ENCODE peak calls at places on chromosomes 2 and 18, in seven cellular contexts. Y is breast epithelium, U is A549, S is body of pancreas, T is heart left ventricle, C is sigmoid colon, I is transverse colon. J is an unnamed sample.

GRCh38 chr18:34942975-34943374 is 98.2 kb upstream of the MAPRE2 start:
- DNase-seq in Y (no peak), U (peak), S (peak), T (no peak), C (no peak), I (peak), J (no peak)

GRCh38 chr18:2223859-2224258 is 347.4 kb downstream of the METTL4 start:
- DNase-seq in Y (no peak), U (peak), S (peak), T (no peak), C (no peak), I (no peak), J (no peak)

GRCh38 chr2:152549428-152549827 is 167.8 kb downstream of the PRPF40A start:
- DNase-seq in Y (no peak), U (no peak), S (no peak), T (no peak), C (no peak), I (no peak), J (no peak)

GRCh38 chr2:205682239-205683021 is at the start of gene NRP2:
- DNase-seq in Y (no peak), U (peak), S (peak), T (peak), C (peak), I (peak), J (peak)

GRCh38 chr2:17979707-17980106 is 101.2 kb downstream of the KCNS3 start:
- DNase-seq in Y (no peak), U (no peak), S (no peak), T (no peak), C (no peak), I (no peak), J (no peak)

GRCh38 chr2:219831957-219832356 is 204.5 kb downstream of the SLC4A3 start:
- DNase-seq in Y (no peak), U (no peak), S (no peak), T (no peak), C (no peak), I (no peak), J (no peak)

GRCh38 chr2:203808041-203808750 is 59.4 kb upstream of the CTLA4 start:
- DNase-seq in Y (no peak), U (no peak), S (no peak), T (no peak), C (no peak), I (no peak), J (no peak)

GRCh38 chr2:185807351-185807750 is 68.7 kb downstream of the FSIP2 start:
- DNase-seq in Y (no peak), U (no peak), S (no peak), T (no peak), C (no peak), I (no peak), J (no peak)

GRCh38 chr2:235494716-235495372 is 1.0 kb downstream of the AGAP1 start:
- DNase-seq in Y (no peak), U (peak), S (peak), T (peak), C (peak), I (peak), J (no peak)

GRCh38 chr2:40369619-40370397 is 82.1 kb downstream of the SLC8A1 start:
- DNase-seq in Y (no peak), U (no peak), S (no peak), T (no peak), C (no peak), I (no peak), J (no peak)

GRCh38 chr18:3029215-3029972 is 16.4 kb upstream of the LPIN2 start:
- DNase-seq in Y (no peak), U (no peak), S (no peak), T (no peak), C (no peak), I (peak), J (peak)

GRCh38 chr2:71379086-71379485 is 47.5 kb downstream of the ZNF638 start:
- DNase-seq in Y (no peak), U (peak), S (no peak), T (no peak), C (no peak), I (no peak), J (no peak)

GRCh38 chr2:47346107-47346506 is 56.8 kb upstream of the MSH2 start:
- DNase-seq in Y (no peak), U (no peak), S (no peak), T (no peak), C (no peak), I (no peak), J (no peak)

GRCh38 chr2:148410899-148411298 is 233.7 kb upstream of the EPC2 start:
- DNase-seq in Y (no peak), U (no peak), S (no peak), T (no peak), C (no peak), I (no peak), J (no peak)

GRCh38 chr18:11653521-11653920 is 35.5 kb upstream of the GNAL start:
- DNase-seq in Y (no peak), U (no peak), S (no peak), T (no peak), C (no peak), I (no peak), J (no peak)

GRCh38 chr2:156423674-156424282 is 12.4 kb upstream of the GPD2 start:
- DNase-seq in Y (no peak), U (no peak), S (peak), T (no peak), C (no peak), I (no peak), J (no peak)

GRCh38 chr18:32326450-32327309 is 136.8 kb downstream of the MEP1B start:
- DNase-seq in Y (no peak), U (no peak), S (no peak), T (no peak), C (no peak), I (no peak), J (no peak)

GRCh38 chr2:24245986-24246779 is 71.3 kb downstream of the FAM228A start:
- DNase-seq in Y (no peak), U (no peak), S (no peak), T (no peak), C (no peak), I (no peak), J (no peak)

GRCh38 chr2:219706823-219707281 is 79.4 kb downstream of the SLC4A3 start:
- DNase-seq in Y (no peak), U (no peak), S (no peak), T (no peak), C (no peak), I (no peak), J (no peak)

DNA sequence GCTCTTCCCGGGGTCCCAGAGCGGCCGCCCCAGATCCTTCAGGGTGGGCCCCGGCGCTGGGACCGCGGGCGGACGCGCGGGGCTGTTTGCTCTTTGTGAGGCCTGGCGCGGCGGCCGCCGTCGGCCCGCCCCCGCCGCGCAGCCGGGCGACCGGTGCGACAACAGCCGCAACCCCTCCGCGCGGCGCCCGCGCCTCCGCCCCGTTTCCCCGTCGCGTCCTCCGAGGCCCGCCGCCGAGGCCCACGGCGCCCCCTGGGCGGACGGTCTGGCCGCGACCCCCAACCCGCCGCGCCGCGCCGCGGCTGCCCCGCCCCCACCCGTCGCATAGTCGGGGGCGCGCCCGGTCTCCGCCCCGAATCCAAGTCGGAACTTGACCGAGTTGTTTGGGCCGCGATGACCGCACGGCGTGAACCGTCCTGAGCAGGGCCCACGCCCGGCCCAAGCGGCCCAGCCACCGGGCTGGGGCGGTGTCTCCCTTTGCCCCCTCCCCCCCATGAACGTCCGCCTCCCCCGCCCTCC is 448 bp downstream of the YPEL5 start:
- DNase-seq in Y (no peak), U (no peak), S (no peak), T (no peak), C (no peak), I (no peak), J (no peak)
- TF ChIP-seq POLR2A in Y (no peak), U (no peak), S (no peak), T (no peak), C (no peak), I (peak), J (no peak)

GRCh38 chr18:7512326-7512725 is 54.8 kb upstream of the PTPRM start:
- DNase-seq in Y (no peak), U (no peak), S (peak), T (no peak), C (no peak), I (no peak), J (peak)

GRCh38 chr18:7512990-7513389 is 54.1 kb upstream of the PTPRM start:
- DNase-seq in Y (no peak), U (no peak), S (no peak), T (no peak), C (no peak), I (no peak), J (no peak)

GRCh38 chr18:7517852-7518251 is 49.3 kb upstream of the PTPRM start:
- DNase-seq in Y (no peak), U (no peak), S (no peak), T (no peak), C (no peak), I (no peak), J (no peak)

GRCh38 chr18:7516505-7517117 is 50.5 kb upstream of the PTPRM start:
- DNase-seq in Y (no peak), U (no peak), S (no peak), T (no peak), C (no peak), I (no peak), J (no peak)

DNA sequence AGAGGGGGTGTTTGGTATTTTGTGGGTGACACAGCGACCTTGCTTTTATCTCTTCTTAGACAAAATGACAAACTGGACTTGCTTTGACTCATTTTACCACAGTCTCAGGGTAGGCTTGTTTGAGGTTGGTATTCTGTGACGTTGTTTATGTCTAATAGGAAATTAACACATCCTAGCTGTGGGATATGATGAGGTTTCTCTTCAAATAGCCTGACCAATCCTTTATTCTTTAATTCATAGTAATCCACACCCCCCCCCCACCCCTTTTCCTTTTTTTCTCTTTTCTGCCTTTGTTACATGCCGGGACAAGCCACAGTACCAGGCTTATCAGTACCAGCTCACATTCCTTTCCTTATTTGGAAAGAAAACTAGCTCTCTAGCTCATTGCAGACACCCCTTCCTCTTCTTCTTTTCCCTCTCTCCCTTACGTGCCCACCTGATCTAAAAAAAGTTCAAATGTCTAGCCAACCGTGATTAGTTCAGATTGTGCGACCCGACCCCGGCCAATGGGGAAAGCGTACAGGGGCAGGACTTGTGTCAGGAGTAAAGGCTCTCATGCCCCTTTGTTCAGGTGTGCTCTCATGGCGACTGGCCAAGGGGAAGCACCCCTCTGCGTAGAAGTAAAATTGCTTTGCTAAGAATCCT is 52.2 kb upstream of the PTPRM start:
- DNase-seq in Y (no peak), U (no peak), S (peak), T (no peak), C (no peak), I (no peak), J (no peak)
- H3K27ac ChIP-seq in Y (no peak), U (no peak), S (peak), T (no peak), C (no peak), I (no peak), J (no peak)

GRCh38 chr2:197310940-197311485 is 433 bp upstream of the ANKRD44 start:
- DNase-seq in Y (no peak), U (no peak), S (no peak), T (no peak), C (no peak), I (no peak), J (no peak)

GRCh38 chr2:197311521-197312033 is 997 bp upstream of the ANKRD44 start:
- DNase-seq in Y (no peak), U (no peak), S (no peak), T (no peak), C (no peak), I (no peak), J (no peak)

GRCh38 chr2:197308635-197309368 is 1.8 kb downstream of the ANKRD44 start:
- DNase-seq in Y (no peak), U (no peak), S (no peak), T (no peak), C (no peak), I (no peak), J (no peak)

GRCh38 chr2:197309369-197310231 is 980 bp downstream of the ANKRD44 start:
- DNase-seq in Y (peak), U (no peak), S (peak), T (peak), C (peak), I (peak), J (peak)

GRCh38 chr2:197310271-197310939 is at the start of gene ANKRD44:
- DNase-seq in Y (peak), U (peak), S (peak), T (peak), C (peak), I (peak), J (peak)
- TF ChIP-seq POLR2A in Y (no peak), U (peak), S (peak), T (peak), C (peak), I (peak), J (peak)

DNA sequence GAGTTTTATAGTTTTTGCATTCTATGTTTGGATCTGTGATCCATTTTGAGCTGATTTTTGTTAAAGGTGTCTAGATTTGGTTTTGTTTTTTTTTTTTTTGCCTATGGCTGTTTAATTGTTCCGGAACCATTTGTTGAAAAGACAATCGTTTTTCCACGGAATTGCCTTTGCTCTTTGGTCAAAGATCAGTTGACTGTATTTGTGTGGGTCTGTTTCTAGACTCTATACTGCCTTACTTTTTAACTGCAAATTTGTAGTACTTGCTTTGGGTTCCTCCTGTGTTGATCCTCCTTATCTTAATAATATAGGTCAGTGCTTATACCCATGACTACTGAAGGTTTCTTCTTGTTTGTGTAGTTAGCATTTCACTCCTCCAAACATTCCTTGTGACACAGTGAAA is 30.4 kb downstream of the CERS6 start:
- DNase-seq in Y (no peak), U (no peak), S (no peak), T (no peak), C (no peak), I (no peak), J (no peak)
- H3K27ac ChIP-seq in Y (no peak), U (no peak), S (no peak), T (no peak), C (no peak), I (peak), J (no peak)

GRCh38 chr2:54863660-54864059 is 140.2 kb downstream of the EML6 start:
- DNase-seq in Y (no peak), U (no peak), S (no peak), T (no peak), C (no peak), I (no peak), J (no peak)

GRCh38 chr2:54867457-54867856 is 144.0 kb downstream of the EML6 start:
- DNase-seq in Y (no peak), U (no peak), S (no peak), T (no peak), C (no peak), I (no peak), J (no peak)

GRCh38 chr2:54866179-54866578 is 142.7 kb downstream of the EML6 start:
- DNase-seq in Y (no peak), U (no peak), S (no peak), T (no peak), C (no peak), I (no peak), J (no peak)

GRCh38 chr2:54864727-54865126 is 141.3 kb downstream of the EML6 start:
- DNase-seq in Y (no peak), U (no peak), S (no peak), T (no peak), C (no peak), I (no peak), J (no peak)

DNA sequence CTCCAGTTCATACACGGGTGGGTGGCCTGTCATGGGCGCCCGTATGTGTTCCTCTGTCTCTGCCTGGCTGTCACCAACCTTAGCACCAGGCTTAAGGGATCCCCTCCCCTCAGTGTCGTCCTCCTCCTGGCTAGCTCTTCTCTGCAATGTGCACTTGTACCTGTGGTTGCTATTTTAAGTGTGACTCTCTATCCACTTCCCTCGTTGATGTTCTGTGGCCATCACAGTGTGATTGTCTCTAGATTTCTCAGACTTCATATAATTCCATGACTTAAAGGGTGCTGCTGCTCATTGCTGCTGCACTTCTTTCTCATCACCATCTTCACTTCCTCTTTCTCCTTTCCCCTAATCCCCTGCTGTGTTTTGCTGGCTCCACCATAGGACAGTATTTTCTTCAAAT is 143.4 kb downstream of the EML6 start:
- DNase-seq in Y (no peak), U (no peak), S (no peak), T (no peak), C (no peak), I (no peak), J (no peak)
- TF ChIP-seq POLR2A in Y (no peak), U (no peak), S (no peak), T (no peak), C (no peak), I (no peak), J (no peak)

DNA sequence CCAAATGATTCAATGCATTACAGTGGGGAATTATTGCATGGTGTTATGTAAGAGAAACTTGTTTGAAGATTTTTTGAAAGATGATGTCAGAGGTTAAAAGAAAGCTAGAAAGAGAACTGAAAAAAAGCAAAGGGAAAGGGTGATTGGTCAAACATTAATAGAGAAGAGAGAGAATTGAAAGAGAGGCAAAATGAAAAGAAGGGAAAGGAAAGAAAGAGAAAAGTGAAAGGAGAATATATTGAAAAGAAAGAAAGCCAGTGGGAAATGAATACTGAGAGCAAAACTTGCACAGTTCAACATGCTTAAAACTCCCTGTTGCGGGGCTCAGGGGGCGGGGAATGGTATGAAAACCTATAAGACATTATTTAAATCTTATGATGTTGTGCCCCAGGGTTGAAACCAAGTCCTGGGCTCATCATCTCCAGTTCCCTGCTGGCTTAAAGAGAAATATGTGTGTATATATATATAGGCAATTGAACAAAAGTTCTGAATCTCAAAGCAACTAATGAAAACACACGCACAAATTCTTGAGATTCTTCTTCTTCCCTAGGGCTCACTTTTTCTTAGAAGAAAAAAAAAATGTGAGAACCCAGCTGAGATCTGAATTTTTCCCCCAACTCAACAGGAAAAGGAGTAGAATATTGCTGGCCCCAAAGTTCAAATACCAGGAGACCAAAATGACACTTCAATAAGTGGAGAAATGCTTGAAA is 2045.9 kb upstream of the CELF4 start:
- DNase-seq in Y (no peak), U (no peak), S (no peak), T (no peak), C (no peak), I (no peak), J (no peak)
- H3K27ac ChIP-seq in Y (no peak), U (no peak), S (no peak), T (no peak), C (no peak), I (no peak), J (no peak)

GRCh38 chr2:74461187-74462053 is 3.2 kb downstream of the WBP1 start:
- DNase-seq in Y (no peak), U (peak), S (peak), T (no peak), C (no peak), I (no peak), J (no peak)

GRCh38 chr2:74458132-74458956 is at the start of gene WBP1:
- DNase-seq in Y (peak), U (peak), S (peak), T (peak), C (peak), I (peak), J (peak)

GRCh38 chr2:74458957-74459290 is 686 bp downstream of the WBP1 start:
- DNase-seq in Y (no peak), U (no peak), S (no peak), T (no peak), C (no peak), I (no peak), J (no peak)

GRCh38 chr2:74457549-74458131 is 598 bp upstream of the WBP1 start:
- DNase-seq in Y (peak), U (peak), S (peak), T (peak), C (peak), I (peak), J (peak)

DNA sequence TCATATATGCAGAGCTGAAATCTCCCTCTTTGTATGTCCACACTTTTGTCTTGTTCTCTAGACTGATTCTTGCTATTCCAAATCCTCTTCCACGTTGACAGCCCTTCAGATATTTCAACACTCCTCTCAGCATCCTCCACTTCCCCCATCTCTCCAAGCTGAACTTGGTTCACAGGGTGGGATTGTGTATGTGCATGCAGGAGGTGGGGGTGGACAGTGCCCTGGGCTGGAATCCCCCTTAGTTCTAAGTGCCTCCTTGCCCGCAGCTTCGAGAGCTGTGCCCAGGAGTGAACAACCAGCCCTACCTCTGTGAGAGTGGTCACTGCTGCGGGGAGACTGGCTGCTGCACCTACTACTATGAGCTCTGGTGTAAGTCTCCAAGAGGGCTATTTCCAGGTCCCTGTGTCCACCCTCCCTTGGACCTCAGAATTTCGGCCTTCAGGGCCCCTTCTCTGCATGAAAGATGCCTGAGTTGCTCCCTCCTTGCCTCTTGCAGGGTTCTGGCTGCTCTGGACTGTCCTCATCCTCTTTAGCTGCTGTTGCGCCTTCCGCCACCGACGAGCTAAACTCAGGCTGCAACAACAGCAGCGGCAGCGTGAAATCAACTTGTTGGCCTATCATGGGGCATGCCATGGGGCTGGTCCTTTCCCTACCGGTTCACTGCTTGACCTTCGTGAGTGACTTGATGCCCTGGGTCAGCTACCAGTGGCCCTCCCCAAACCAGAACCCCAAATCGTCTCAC is 1.3 kb downstream of the WBP1 start:
- DNase-seq in Y (no peak), U (no peak), S (no peak), T (no peak), C (no peak), I (no peak), J (no peak)
- TF ChIP-seq POLR2A in Y (no peak), U (peak), S (peak), T (no peak), C (no peak), I (no peak), J (no peak)

J was measured in right lobe of liver.